ENCODE peak calls at places on chromosomes 11 and 22, in nine cellular contexts. P is sigmoid colon; D is right cardiac atrium; R is thyroid gland; T is heart left ventricle; G is H1; J is effector memory CD4-positive, alpha-beta T cell; Q is CD4-positive, CD25-positive, alpha-beta regulatory T cell; H is neural progenitor cell. L is an unnamed sample. For H3K9me3, the result is how much of the 10 kb centered on the place peaks cover.

GRCh38 chr22:45450931-45451651 is 37.6 kb downstream of the RIBC2 start:
- DNase-seq in T (peak), R (no peak), D (peak), J (no peak), H (no peak), Q (no peak), G (no peak), P (peak), L (no peak)

GRCh38 chr11:71209656-71210055 is 42.7 kb downstream of the SHANK2 start:
- DNase-seq in D (no peak), G (no peak), T (no peak), P (peak), R (no peak), Q (no peak), H (no peak), J (no peak), L (no peak)

GRCh38 chr11:41099654-41100053 is 359.8 kb downstream of the LRRC4C start:
- DNase-seq in T (no peak), G (no peak), R (no peak), P (no peak), J (no peak), Q (no peak), D (no peak), H (no peak), L (no peak)

GRCh38 chr11:57402188-57403066 is 12.0 kb upstream of the PRG2 start:
- DNase-seq in G (no peak), H (no peak), R (no peak), P (no peak), T (no peak), D (no peak), Q (no peak), J (no peak), L (no peak)

GRCh38 chr22:43850529-43850928 is 11.8 kb downstream of the SULT4A1 start:
- DNase-seq in T (no peak), R (no peak), P (peak), H (no peak), Q (no peak), D (no peak), J (no peak), G (no peak), L (no peak)

GRCh38 chr11:80980221-80980620 is 1539.4 kb upstream of the TENM4 start:
- DNase-seq in H (no peak), R (no peak), J (no peak), D (no peak), Q (no peak), G (no peak), P (no peak), T (no peak), L (no peak)

GRCh38 chr11:57675176-57675941 is 7.4 kb downstream of the ZDHHC5 start:
- DNase-seq in R (no peak), J (no peak), Q (no peak), P (no peak), H (no peak), D (no peak), G (no peak), T (no peak), L (no peak)

GRCh38 chr11:1153951-1154487 is 3.7 kb upstream of the MUC5AC start:
- DNase-seq in R (peak), G (no peak), J (no peak), Q (no peak), H (no peak), P (peak), T (no peak), D (peak), L (no peak)

GRCh38 chr11:22787055-22787454 is 42.5 kb downstream of the SVIP start:
- DNase-seq in G (no peak), Q (no peak), H (no peak), J (no peak), P (no peak), R (no peak), T (no peak), D (no peak), L (no peak)

GRCh38 chr11:122671270-122671906 is 15.9 kb downstream of the UBASH3B start:
- DNase-seq in D (no peak), T (peak), J (no peak), H (no peak), G (no peak), R (no peak), Q (no peak), P (no peak), L (no peak)

GRCh38 chr22:39349506-39349966 is 255 bp upstream of the SYNGR1 start:
- DNase-seq in P (no peak), H (peak), Q (no peak), D (peak), T (peak), J (no peak), G (no peak), R (peak), L (no peak)

GRCh38 chr11:65353900-65354264 is 669 bp upstream of the TIGD3 start:
- DNase-seq in J (no peak), Q (no peak), D (no peak), G (no peak), H (no peak), T (no peak), R (peak), P (no peak), L (no peak)

GRCh38 chr11:76208829-76209670 is 2.7 kb upstream of the WNT11 start:
- DNase-seq in Q (peak), T (peak), G (no peak), D (peak), P (peak), R (peak), J (peak), H (peak), L (peak)

GRCh38 chr11:133894956-133895549 is 49.7 kb upstream of the SPATA19 start:
- DNase-seq in H (peak), R (no peak), J (no peak), Q (no peak), T (no peak), P (peak), D (no peak), G (no peak), L (no peak)

GRCh38 chr11:70364198-70364597 is 34.1 kb upstream of the CTTN start:
- DNase-seq in G (no peak), P (no peak), Q (no peak), H (no peak), T (no peak), D (no peak), R (no peak), J (no peak), L (no peak)

GRCh38 chr11:112297248-112297866 is 36.7 kb upstream of the PLET1 start:
- DNase-seq in P (no peak), H (no peak), G (no peak), J (no peak), Q (peak), T (no peak), R (no peak), D (no peak), L (no peak)

DNA sequence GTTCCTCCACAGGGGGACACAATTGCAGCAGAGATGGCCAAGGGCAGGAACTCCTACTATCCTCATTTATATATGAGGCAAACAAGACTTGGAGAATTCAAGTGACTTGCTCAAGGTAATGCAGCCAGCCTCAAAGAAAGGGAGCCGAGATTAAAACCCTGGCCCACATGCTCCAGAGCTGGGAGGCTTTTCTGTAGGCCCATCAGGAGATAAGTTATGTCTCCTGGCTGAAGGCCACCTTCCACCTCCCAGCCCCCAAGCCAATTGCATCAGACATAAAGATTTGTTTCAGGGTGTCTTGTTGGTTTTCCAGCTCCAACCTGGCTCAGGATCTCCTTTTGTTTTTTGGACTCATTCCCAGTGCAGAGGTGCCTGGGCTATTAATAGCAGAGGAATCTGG is 59.5 kb downstream of the SMIM38 start:
- DNase-seq in Q (no peak), T (no peak), J (no peak), P (peak), D (no peak), R (no peak), G (no peak), H (no peak), L (no peak)
- H3K9me3 ChIP-seq in Q (under half), T (under half), J (under half), P (under half), D (under half), R (under half), G (under half), H (under half), L (under half)

DNA sequence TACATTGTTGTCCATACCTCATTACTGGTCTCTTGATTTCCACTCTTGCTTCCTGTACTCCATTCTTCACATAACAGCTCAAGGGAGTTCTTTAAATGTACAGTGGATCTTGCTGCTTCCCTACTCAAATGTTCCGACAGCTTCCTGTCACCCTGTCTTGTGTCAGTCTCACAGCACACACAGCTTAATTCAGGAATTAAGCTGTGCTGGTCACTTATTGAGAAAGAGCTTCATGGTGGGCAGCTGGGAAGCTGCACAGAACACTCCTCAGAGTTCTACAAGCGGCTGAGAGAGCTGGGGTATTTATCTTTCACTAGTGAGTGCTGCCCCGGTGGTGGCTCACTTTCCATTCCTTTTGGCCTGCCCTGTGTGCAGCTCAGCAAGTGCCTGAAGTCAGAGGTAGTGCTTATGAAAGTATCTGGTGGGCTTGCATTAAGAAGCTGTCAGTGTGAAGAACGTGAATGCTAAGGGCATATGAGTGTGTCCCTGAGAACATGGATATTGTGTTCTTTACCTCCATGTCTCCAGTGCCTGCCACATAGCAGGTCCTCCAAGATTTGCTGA is 48.7 kb downstream of the KCNQ1OT1 start:
- DNase-seq in P (no peak), R (no peak), Q (no peak), H (no peak), J (no peak), G (no peak), T (no peak), D (no peak), L (no peak)
- H3K9me3 ChIP-seq in P (under half), R (under half), Q (under half), H (under half), J (under half), G (half or more), T (half or more), D (under half), L (under half)

GRCh38 chr22:48379371-48379770 is 1448.3 kb downstream of the BRD1 start:
- DNase-seq in H (no peak), J (no peak), P (peak), G (no peak), T (no peak), Q (no peak), D (no peak), R (no peak), L (no peak)
- H3K9me3 ChIP-seq in H (under half), J (under half), P (under half), G (under half), T (under half), Q (under half), D (under half), R (under half), L (under half)

DNA sequence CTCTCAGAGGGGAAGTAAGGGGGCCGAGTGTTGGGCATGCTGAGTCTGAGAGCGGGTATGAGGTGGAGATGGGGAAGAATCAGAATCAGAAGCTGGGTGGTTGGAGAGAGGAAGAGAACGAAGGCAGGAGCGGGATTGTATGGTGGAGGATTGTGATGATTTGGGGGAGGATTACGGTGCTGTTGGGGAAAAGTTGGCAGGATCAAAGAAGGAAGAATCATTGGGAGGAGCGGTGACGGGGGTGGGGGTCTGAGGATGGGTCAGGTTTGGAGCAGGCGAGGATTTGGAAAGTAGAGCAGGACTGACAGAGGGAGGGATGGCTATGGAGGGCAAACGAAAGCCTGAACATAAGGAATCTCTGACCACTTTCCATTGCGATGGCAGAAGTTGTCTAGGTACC is 22.1 kb downstream of the ZNF195 start:
- DNase-seq in Q (no peak), G (no peak), H (no peak), T (no peak), R (no peak), D (no peak), P (no peak), J (no peak), L (no peak)
- H3K9me3 ChIP-seq in Q (half or more), G (half or more), H (under half), T (half or more), R (under half), D (under half), P (under half), J (half or more), L (under half)